ENCODE peak calls at places on chromosomes 7 and 10, in four cellular contexts. G is IMR-90, V is RPMI8226, K is Peyer's patch. O is an unnamed sample.

GRCh38 chr10:128062331-128062730 is 63.9 kb downstream of the MKI67 start:
- DNase-seq in G (no peak), K (no peak), V (no peak), O (no peak)

GRCh38 chr7:150830957-150831356 is 21.4 kb upstream of the AOC1 start:
- DNase-seq in K (peak; percentile 81), V (no peak), G (no peak), O (no peak)

GRCh38 chr7:152076324-152076821 is 50.9 kb downstream of the GALNT11 start:
- DNase-seq in G (no peak), V (peak; percentile 39), K (no peak), O (no peak)

GRCh38 chr10:6665847-6666246 is 85.8 kb upstream of the PRKCQ start:
- DNase-seq in G (no peak), K (no peak), V (no peak), O (no peak)

GRCh38 chr10:101843032-101843991 is at the start of gene KCNIP2:
- DNase-seq in K (no peak), V (peak; percentile 33), G (no peak), O (no peak)

GRCh38 chr10:62388328-62388727 is 14.2 kb downstream of the ZNF365 start:
- DNase-seq in G (no peak), V (no peak), K (no peak), O (no peak)

GRCh38 chr7:142807855-142808460 is 37.2 kb downstream of the PRSS2 start:
- DNase-seq in G (peak; percentile 15), V (peak; percentile 19), K (no peak), O (no peak)

GRCh38 chr10:132182591-132182990 is 4.2 kb upstream of the DPYSL4 start:
- DNase-seq in G (no peak), K (no peak), V (no peak), O (no peak)

GRCh38 chr10:108629843-108630242 is 1293.5 kb downstream of the XPNPEP1 start:
- DNase-seq in V (no peak), K (no peak), G (no peak), O (no peak)

GRCh38 chr7:86793129-86793528 is 149.4 kb downstream of the GRM3 start:
- DNase-seq in K (no peak), G (no peak), V (no peak), O (no peak)

GRCh38 chr10:114720685-114721278 is 62.7 kb upstream of the ABLIM1 start:
- DNase-seq in G (no peak), K (no peak), V (no peak), O (no peak)

GRCh38 chr10:18545626-18546025 is 105.8 kb downstream of the NSUN6 start:
- DNase-seq in V (no peak), K (no peak), G (peak; percentile 51), O (peak; percentile 4)